ENCODE peak calls at places on chromosomes 7 and 10, in four cellular contexts. M, X, W and J are unnamed samples.
A peak's percentile ranks its signal among the peaks of the same experiment; 100 is the strongest.

GRCh38 chr7:100210803-100211202 is 8.9 kb upstream of the PVRIG start:
- DNase-seq in W (peak; percentile 28), M (no peak), X (no peak), J (no peak)

GRCh38 chr10:18455086-18455884 is 196.1 kb downstream of the NSUN6 start:
- DNase-seq in W (no peak), M (no peak), X (no peak), J (peak; percentile 1)

GRCh38 chr7:141686670-141687069 is 15.3 kb downstream of the DENND11 start:
- DNase-seq in X (no peak), M (no peak), W (no peak), J (no peak)

GRCh38 chr7:118186491-118186890 is 2.5 kb downstream of the LSM8 start:
- DNase-seq in M (no peak), W (no peak), X (no peak), J (no peak)

GRCh38 chr10:86857097-86857825 is 100.2 kb downstream of the MMRN2 start:
- DNase-seq in W (no peak), M (peak; percentile 76), X (no peak), J (no peak)

GRCh38 chr7:2980406-2981102 is 63.1 kb downstream of the CARD11 start:
- DNase-seq in M (no peak), X (no peak), W (peak; percentile 44), J (no peak)

GRCh38 chr10:17038627-17039026 is 91.0 kb downstream of the CUBN start:
- DNase-seq in W (no peak), M (no peak), X (no peak), J (no peak)

GRCh38 chr7:15801565-15801964 is 115.1 kb upstream of the MEOX2 start:
- DNase-seq in X (no peak), M (no peak), W (no peak), J (no peak)

GRCh38 chr7:1351881-1352625 is 107.2 kb downstream of the MICALL2 start:
- DNase-seq in W (no peak), X (no peak), M (no peak), J (no peak)

GRCh38 chr7:16916111-16916639 is 34.4 kb upstream of the AGR3 start:
- DNase-seq in W (no peak), X (peak; percentile 58), M (no peak), J (peak; percentile 79)

GRCh38 chr10:36023939-36024338 is 381.8 kb upstream of the FZD8 start:
- DNase-seq in X (no peak), W (no peak), M (peak; percentile 69), J (peak; percentile 68)

GRCh38 chr7:92835851-92836488 is 403 bp downstream of the CDK6 start:
- DNase-seq in X (peak; percentile 30), W (peak; percentile 62), M (no peak), J (peak; percentile 23)

GRCh38 chr10:92517034-92517655 is 56.7 kb downstream of the IDE start:
- DNase-seq in W (no peak), M (peak; percentile 69), X (peak; percentile 22), J (peak; percentile 47)

GRCh38 chr7:32941996-32942782 is 15.1 kb upstream of the FKBP9 start:
- DNase-seq in X (peak; percentile 72), W (peak; percentile 81), M (peak; percentile 77), J (peak; percentile 15)

GRCh38 chr10:132836248-132836831 is 50.4 kb upstream of the NKX6-2 start:
- DNase-seq in M (peak; percentile 48), X (peak; percentile 15), W (peak; percentile 71), J (no peak)

GRCh38 chr10:71075759-71076472 is 136.5 kb upstream of the UNC5B start:
- DNase-seq in W (peak; percentile 41), X (no peak), M (peak; percentile 54), J (no peak)

GRCh38 chr10:104336829-104337526 is 1.3 kb downstream of the ITPRIP start:
- DNase-seq in W (no peak), M (peak; percentile 72), X (no peak), J (no peak)

GRCh38 chr7:143329471-143330170 is 13.7 kb downstream of the CLCN1 start:
- DNase-seq in X (no peak), M (no peak), W (no peak), J (no peak)

GRCh38 chr7:128408709-128409434 is 910 bp downstream of the IMPDH1 start:
- DNase-seq in X (no peak), W (no peak), M (peak; percentile 70), J (peak; percentile 50)

GRCh38 chr10:60734226-60734625 is 44.1 kb upstream of the CDK1 start:
- DNase-seq in W (no peak), X (no peak), M (no peak), J (no peak)

GRCh38 chr10:101287183-101287830 is 58.0 kb upstream of the LBX1 start:
- DNase-seq in X (no peak), W (no peak), M (no peak), J (no peak)

GRCh38 chr7:3995187-3995586 is 686.9 kb upstream of the FOXK1 start:
- DNase-seq in X (no peak), W (no peak), M (peak; percentile 93), J (no peak)

GRCh38 chr10:72953687-72954086 is 919 bp downstream of the PLA2G12B start:
- DNase-seq in X (no peak), W (no peak), M (peak; percentile 82), J (no peak)

GRCh38 chr7:6277476-6277875 is 5.1 kb upstream of the CYTH3 start:
- DNase-seq in W (no peak), M (no peak), X (no peak), J (no peak)

GRCh38 chr7:156816943-156817572 is 75.9 kb downstream of the LMBR1 start:
- DNase-seq in W (no peak), X (no peak), M (no peak), J (no peak)

GRCh38 chr10:21099291-21099800 is 202.2 kb upstream of the NEBL start:
- DNase-seq in X (no peak), W (no peak), M (no peak), J (no peak)

GRCh38 chr10:124562425-124563060 is 100.9 kb downstream of the LHPP start:
- DNase-seq in W (no peak), M (no peak), X (no peak), J (peak; percentile 42)

GRCh38 chr7:82247814-82248433 is 195.7 kb downstream of the CACNA2D1 start:
- DNase-seq in W (no peak), M (no peak), X (no peak), J (peak; percentile 16)

GRCh38 chr7:22653981-22654380 is 73.0 kb upstream of the IL6 start:
- DNase-seq in W (no peak), X (no peak), M (peak; percentile 33), J (no peak)

DNA sequence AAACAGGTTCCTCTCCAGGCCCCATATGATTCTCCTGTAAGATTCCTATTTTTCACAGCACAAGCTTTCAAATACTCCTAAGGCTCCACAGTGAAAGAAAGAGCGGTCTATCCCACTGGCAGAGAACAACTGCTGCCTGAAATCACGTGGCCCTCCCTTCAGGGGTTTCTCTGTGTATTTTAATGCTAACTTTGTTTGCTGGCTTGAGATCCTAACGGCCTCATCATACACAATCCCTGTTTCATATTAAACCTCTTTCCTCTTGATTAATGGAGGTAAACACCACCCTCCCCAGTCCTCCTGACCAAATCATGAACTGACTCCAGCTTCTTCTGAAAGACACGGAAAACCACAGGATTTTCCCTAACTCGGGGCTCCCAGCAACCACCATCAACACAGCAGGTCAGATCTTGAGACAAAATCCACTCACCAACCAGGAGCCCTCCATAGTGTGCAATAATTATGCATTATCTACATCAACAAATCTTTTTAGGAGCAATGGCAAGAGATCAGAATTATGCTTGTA is 178.5 kb downstream of the TNS3 start:
- DNase-seq in X (no peak), M (peak; percentile 27), W (peak; percentile 8), J (no peak)
- H3K27ac ChIP-seq in X (no peak overlapping the region), M (no peak overlapping the region), W (no peak overlapping the region), J (no peak overlapping the region)

GRCh38 chr7:98840096-98840495 is 29.7 kb downstream of the TMEM130 start:
- DNase-seq in X (no peak), W (no peak), M (no peak), J (no peak)

GRCh38 chr7:98840604-98841508 is 29.0 kb downstream of the TMEM130 start:
- DNase-seq in X (no peak), M (no peak), W (no peak), J (no peak)

GRCh38 chr7:98837632-98837972 is 32.2 kb downstream of the TMEM130 start:
- DNase-seq in X (no peak), M (no peak), W (no peak), J (no peak)

GRCh38 chr7:98834949-98835348 is 34.9 kb downstream of the TMEM130 start:
- DNase-seq in W (no peak), X (no peak), M (no peak), J (no peak)

DNA sequence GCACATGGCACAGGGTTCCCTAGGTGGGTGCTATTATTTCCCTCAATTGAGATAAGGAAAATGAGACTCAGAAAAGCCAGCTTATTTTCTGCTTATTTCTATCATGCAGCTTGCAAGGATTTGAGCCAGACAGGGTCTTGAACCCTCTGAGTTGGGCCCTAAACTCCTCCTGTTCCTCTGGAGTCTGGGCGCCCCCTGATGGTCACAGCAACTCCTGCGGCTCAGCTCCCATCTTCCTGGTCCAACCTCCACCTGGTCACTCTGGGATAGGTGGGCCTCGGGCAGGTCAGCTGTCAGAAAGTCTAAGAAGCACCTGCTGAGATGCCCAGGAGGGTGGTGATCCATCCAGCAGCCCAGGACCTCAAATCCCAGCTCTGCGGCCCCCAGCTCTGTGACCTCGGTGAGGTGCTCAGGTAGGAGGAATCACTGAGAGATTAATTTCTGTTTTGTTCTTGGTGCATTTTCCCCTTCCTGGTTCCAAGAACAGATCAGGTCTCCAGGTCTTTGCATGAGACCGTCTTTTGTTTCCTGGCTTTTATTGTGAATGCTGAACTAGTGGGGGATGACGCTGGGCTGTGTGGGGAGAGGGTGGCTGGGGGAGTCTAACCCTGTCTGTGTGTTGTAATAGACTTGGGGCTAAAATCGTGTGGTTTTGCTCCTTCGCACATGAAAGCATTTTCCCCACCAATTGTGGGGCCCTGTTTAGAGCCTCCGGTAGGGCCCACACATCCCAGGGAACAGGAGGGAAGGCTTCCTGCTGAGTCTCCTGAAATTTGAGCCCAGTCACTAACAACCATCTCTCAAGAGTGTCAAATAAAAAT is 32.8 kb downstream of the TMEM130 start:
- DNase-seq in X (peak; percentile 67), M (peak; percentile 96), W (peak; percentile 71), J (peak; percentile 18)
- TF ChIP-seq CTCF in X (peak; percentile 84), M (peak; percentile 95), W (peak; percentile 20), J (peak; percentile 80)

DNA sequence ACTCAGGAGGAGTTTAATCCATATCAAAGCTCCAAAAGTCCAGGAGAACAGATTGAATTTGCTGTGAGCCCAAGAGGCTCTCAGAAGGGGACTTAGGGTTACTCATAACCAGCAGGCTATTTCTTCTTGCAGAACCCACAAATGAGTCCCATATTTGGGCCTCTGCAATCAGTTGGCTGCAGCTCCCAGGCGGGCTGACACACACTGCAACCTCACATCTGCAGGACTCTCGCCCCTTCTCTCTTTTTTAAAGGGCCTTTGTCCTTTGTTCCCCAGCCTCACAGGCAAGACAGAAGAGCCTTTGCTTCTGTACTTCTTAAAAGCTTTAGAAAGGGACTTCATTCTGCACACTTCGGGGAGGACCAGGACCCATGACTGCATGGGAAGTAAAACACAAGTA is 26.7 kb downstream of the CREB3L2 start:
- DNase-seq in W (no peak), M (no peak), X (no peak), J (no peak)
- H3K4me1 ChIP-seq in W (peaks cover 1% of the 10 kb centered on the region), M (no peaks in the 10 kb centered on the region), X (peaks cover 32% of the 10 kb centered on the region), J (peaks cover 5% of the 10 kb centered on the region)

DNA sequence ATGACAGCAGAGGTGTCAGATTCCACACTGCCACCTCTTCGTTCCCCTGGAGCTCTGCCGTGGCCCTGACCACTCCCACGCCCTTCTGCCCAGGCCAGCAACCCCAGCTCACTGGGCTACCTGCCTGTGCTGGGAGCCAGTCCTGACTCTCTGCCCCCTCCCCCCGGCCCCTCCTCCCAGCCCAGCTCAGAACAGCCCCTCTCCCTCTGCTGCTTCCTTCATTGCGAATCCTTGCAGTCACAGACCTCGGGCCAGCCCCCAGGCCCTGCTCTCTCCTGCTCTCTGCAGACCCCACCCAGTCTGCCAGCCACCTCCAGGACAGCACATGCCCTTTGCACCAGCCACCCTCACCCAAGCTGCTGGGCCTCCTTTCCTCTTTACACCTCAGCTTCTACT is 60.4 kb downstream of the TCERG1L start:
- DNase-seq in M (peak; percentile 91), W (no peak), X (no peak), J (no peak)
- H3K27ac ChIP-seq in M (no peak overlapping the region), W (no peak overlapping the region), X (no peak overlapping the region), J (no peak overlapping the region)

GRCh38 chr10:43351301-43351700 is 20.1 kb upstream of the FXYD4 start:
- DNase-seq in X (no peak), M (no peak), W (no peak), J (no peak)
- TF ChIP-seq CTCF in X (no peak), M (no peak), W (no peak), J (no peak)